ENCODE peak calls at places on chromosomes 13 and 19, in ten cellular contexts. E is endodermal cell; L is right cardiac atrium; I is CD8-positive, alpha-beta T cell; C is fibroblast of lung; Y is choroid plexus epithelial cell; W is left ventricle myocardium inferior; K is thyroid gland; R is lower leg skin; V is cardiac muscle cell. A is an unnamed sample.

GRCh38 chr19:6970478-6970877 is 50.8 kb downstream of the MBD3L2B start:
- DNase-seq in L (no peak), W (no peak), C (no peak), V (no peak), I (no peak), R (no peak), K (no peak), E (no peak), Y (no peak), A (no peak)

GRCh38 chr13:46295531-46296464 is 84.1 kb downstream of the LRRC63 start:
- DNase-seq in W (no peak), I (peak; percentile 53), K (no peak), R (no peak), E (no peak), Y (peak; percentile 95), V (peak; percentile 97), C (peak; percentile 96), L (peak; percentile 29), A (peak; percentile 86)

GRCh38 chr13:76936736-76937135 is 11.6 kb upstream of the ACOD1 start:
- DNase-seq in R (no peak), L (no peak), I (no peak), C (peak; percentile 10), E (no peak), V (no peak), K (no peak), W (no peak), Y (peak; percentile 16), A (peak; percentile 37)

GRCh38 chr19:53365899-53366493 is 491 bp downstream of the ZNF525 start:
- DNase-seq in C (no peak), K (peak; percentile 19), W (peak; percentile 15), E (no peak), R (no peak), I (no peak), Y (no peak), V (no peak), L (peak; percentile 23), A (peak; percentile 57)

GRCh38 chr13:29964181-29964845 is 113.9 kb upstream of the UBL3 start:
- DNase-seq in I (no peak), R (no peak), V (no peak), E (peak; percentile 71), W (no peak), K (no peak), L (no peak), C (no peak), Y (no peak), A (no peak)

GRCh38 chr13:114264886-114265611 is 16.4 kb upstream of the UPF3A start:
- DNase-seq in W (no peak), K (no peak), L (no peak), C (peak; percentile 87), V (no peak), I (no peak), Y (peak; percentile 43), E (no peak), R (no peak), A (peak; percentile 24)

GRCh38 chr19:12723643-12724426 is at the start of gene TNPO2:
- DNase-seq in Y (peak; percentile 71), K (peak; percentile 43), I (peak; percentile 44), C (peak; percentile 71), R (peak; percentile 88), L (peak; percentile 64), E (peak; percentile 93), W (peak; percentile 47), V (peak; percentile 75), A (peak; percentile 54)

GRCh38 chr13:38979891-38980627 is 10.6 kb downstream of the STOML3 start:
- DNase-seq in R (no peak), C (no peak), E (no peak), L (peak; percentile 52), W (peak; percentile 58), K (no peak), V (peak; percentile 36), I (no peak), Y (peak; percentile 39), A (no peak)

GRCh38 chr13:40189426-40189825 is 477.0 kb downstream of the FOXO1 start:
- DNase-seq in W (no peak), Y (no peak), L (no peak), R (no peak), V (no peak), K (no peak), E (no peak), I (no peak), C (no peak), A (no peak)

GRCh38 chr19:10891360-10892108 is 20.2 kb downstream of the CARM1 start:
- DNase-seq in Y (no peak), I (no peak), K (no peak), W (peak; percentile 40), V (peak; percentile 35), L (peak; percentile 41), R (no peak), C (no peak), E (no peak), A (peak; percentile 76)

GRCh38 chr13:75550159-75550567 is 572 bp downstream of the UCHL3 start:
- DNase-seq in L (peak; percentile 40), C (peak; percentile 90), Y (peak; percentile 86), W (no peak), K (peak; percentile 43), I (no peak), V (peak; percentile 70), R (no peak), E (no peak), A (peak; percentile 85)

GRCh38 chr13:33340631-33341030 is 55.1 kb upstream of the STARD13 start:
- DNase-seq in W (no peak), R (no peak), E (no peak), I (no peak), C (no peak), V (peak; percentile 65), L (no peak), Y (peak; percentile 61), K (no peak), A (no peak)

GRCh38 chr19:10670187-10670586 is 16.0 kb downstream of the ILF3 start:
- DNase-seq in C (no peak), R (no peak), I (no peak), V (no peak), Y (peak; percentile 38), W (no peak), L (no peak), K (no peak), E (no peak), A (no peak)

GRCh38 chr19:3239367-3239766 is 14.9 kb downstream of the CELF5 start:
- DNase-seq in Y (no peak), I (no peak), L (no peak), V (no peak), R (no peak), C (no peak), E (no peak), W (no peak), K (no peak), A (no peak)
- H3K4me3 ChIP-seq in Y (no peak overlapping the region), I (no peak overlapping the region), L (no peak overlapping the region), V (no peak overlapping the region), R (no peak overlapping the region), C (no peak overlapping the region), E (no peak overlapping the region), W (no peak overlapping the region), K (no peak overlapping the region), A (no peak overlapping the region)

GRCh38 chr19:46494936-46495788 is 505 bp downstream of the PNMA8B start:
- DNase-seq in I (no peak), R (no peak), Y (no peak), W (no peak), V (no peak), K (no peak), E (peak; percentile 71), L (no peak), C (no peak), A (no peak)

GRCh38 chr19:46492841-46493235 is 2.8 kb downstream of the PNMA8B start:
- DNase-seq in W (no peak), C (no peak), I (no peak), L (no peak), K (no peak), V (no peak), R (no peak), E (peak; percentile 72), Y (no peak), A (no peak)

GRCh38 chr19:46491975-46492682 is 3.5 kb downstream of the PNMA8B start:
- DNase-seq in W (no peak), Y (no peak), I (no peak), K (no peak), C (no peak), V (no peak), R (no peak), L (no peak), E (no peak), A (no peak)

GRCh38 chr19:46494115-46494935 is 1.3 kb downstream of the PNMA8B start:
- DNase-seq in R (no peak), E (no peak), L (no peak), V (no peak), K (no peak), I (no peak), W (no peak), Y (no peak), C (no peak), A (no peak)

GRCh38 chr19:46493236-46494114 is 2.2 kb downstream of the PNMA8B start:
- DNase-seq in Y (peak; percentile 34), V (peak; percentile 58), K (no peak), E (peak; percentile 82), W (peak; percentile 54), I (peak; percentile 12), R (no peak), C (no peak), L (peak; percentile 59), A (no peak)
- H3K4me3 ChIP-seq in Y (peak overlapping the region; percentile 41), V (no peak overlapping the region), K (no peak overlapping the region), E (no peak overlapping the region), W (peak overlapping the region; percentile 69), I (peak overlapping the region; percentile 54), R (no peak overlapping the region), C (no peak overlapping the region), L (peak overlapping the region; percentile 54), A (no peak overlapping the region)

GRCh38 chr19:42202290-42202867 is 15.1 kb downstream of the DEDD2 start:
- DNase-seq in E (no peak), R (no peak), W (no peak), L (no peak), C (no peak), K (no peak), Y (no peak), I (no peak), V (no peak), A (no peak)
- H3K4me3 ChIP-seq in E (no peak overlapping the region), R (no peak overlapping the region), W (no peak overlapping the region), L (no peak overlapping the region), C (no peak overlapping the region), K (no peak overlapping the region), Y (no peak overlapping the region), I (no peak overlapping the region), V (no peak overlapping the region), A (no peak overlapping the region)

DNA sequence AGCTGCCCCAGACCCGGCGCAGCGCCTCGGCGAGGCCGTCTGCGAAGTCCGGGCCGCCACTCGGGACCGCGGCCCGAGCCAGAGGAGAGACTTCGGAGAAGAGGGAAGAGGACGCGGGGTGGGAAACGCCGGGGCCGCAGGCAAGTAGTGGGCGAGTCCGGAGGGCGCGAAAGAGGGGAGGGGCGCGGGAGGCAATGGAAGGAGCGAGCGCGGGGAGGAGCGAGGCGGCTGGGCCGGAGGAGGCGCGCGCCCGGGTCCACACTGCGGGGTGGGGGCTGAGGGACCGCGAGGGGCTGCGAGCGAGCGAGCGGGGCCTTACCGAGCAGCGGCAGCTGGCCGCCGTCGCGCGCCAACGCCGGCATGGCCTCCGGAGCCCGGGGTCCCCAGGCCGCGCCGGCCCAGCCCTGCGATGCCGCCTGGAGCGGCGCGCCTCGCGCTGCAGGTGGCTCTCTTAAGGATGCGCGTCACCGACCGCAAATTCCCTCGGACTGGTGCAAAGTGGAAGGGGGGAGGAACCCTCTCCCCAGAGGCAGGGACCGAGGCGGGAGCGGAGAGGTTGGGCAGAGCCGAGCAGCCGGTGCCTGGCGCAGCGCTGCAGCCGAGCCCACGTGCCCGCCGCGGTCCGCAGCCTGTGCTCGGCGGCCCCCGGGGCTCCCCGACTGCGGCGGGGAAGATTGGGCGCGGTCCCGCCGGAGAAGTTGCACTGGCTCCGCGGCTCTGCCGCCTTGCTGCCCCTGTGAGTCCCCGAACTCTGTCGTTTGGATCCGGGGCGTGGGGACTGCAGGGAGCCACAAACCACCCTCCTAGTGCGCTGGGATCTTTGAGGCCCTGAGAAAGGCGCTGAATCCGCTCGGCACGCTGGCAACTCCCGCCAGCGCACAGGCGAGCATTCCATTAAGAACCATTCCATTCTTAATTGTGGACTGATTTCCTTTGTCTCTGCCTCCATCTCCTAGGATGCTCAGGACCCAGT is at the start of gene FLT3:
- DNase-seq in Y (peak; percentile 78), K (peak; percentile 42), I (no peak), V (peak; percentile 35), R (peak; percentile 85), L (no peak), C (peak; percentile 50), W (peak; percentile 18), E (peak; percentile 86), A (peak; percentile 55)
- H3K4me3 ChIP-seq in Y (peak within 1 kb of the TSS; percentile 42), K (no peak within 1 kb of the TSS), I (peak within 1 kb of the TSS; percentile 39), V (peak within 1 kb of the TSS; percentile 44), R (peak within 1 kb of the TSS; percentile 19), L (peak within 1 kb of the TSS; percentile 38), C (no peak within 1 kb of the TSS), W (peak within 1 kb of the TSS; percentile 65), E (peak within 1 kb of the TSS; percentile 70), A (no peak within 1 kb of the TSS)

A was measured in mammary epithelial cell.